ENCODE peak calls at places on chromosome 18, in six cellular contexts. A, U, B, T, H and G are unnamed samples.

GRCh38 chr18:49241852-49242251 is 218.6 kb downstream of the DYM start:
- DNase-seq in B (no peak), T (no peak), U (no peak), H (no peak), A (no peak), G (no peak)

GRCh38 chr18:41126541-41127235 is 828.3 kb upstream of the PIK3C3 start:
- DNase-seq in U (no peak), B (no peak), H (no peak), A (no peak), T (no peak), G (peak)

GRCh38 chr18:37309059-37309458 is 256.5 kb downstream of the CELF4 start:
- DNase-seq in U (no peak), H (peak), B (no peak), A (no peak), T (no peak), G (no peak)

GRCh38 chr18:79600141-79600540 is 79.5 kb upstream of the CTDP1 start:
- DNase-seq in B (no peak), H (no peak), A (no peak), U (no peak), T (no peak), G (no peak)

GRCh38 chr18:23066060-23066459 is 69.2 kb upstream of the CABLES1 start:
- DNase-seq in H (no peak), T (no peak), A (no peak), B (no peak), U (no peak), G (no peak)

GRCh38 chr18:2237706-2238105 is 333.6 kb downstream of the METTL4 start:
- DNase-seq in U (no peak), T (no peak), B (no peak), H (no peak), A (no peak), G (no peak)

GRCh38 chr18:12435867-12436266 is 28.1 kb downstream of the PRELID3A start:
- DNase-seq in B (no peak), T (no peak), U (no peak), A (no peak), H (no peak), G (no peak)

GRCh38 chr18:24463233-24463775 is 2.9 kb downstream of the HRH4 start:
- DNase-seq in U (no peak), T (no peak), H (no peak), A (no peak), B (no peak), G (no peak)

GRCh38 chr18:53864758-53865157 is 359.7 kb downstream of the MBD2 start:
- DNase-seq in H (no peak), B (no peak), T (no peak), U (no peak), A (peak), G (no peak)

GRCh38 chr18:43312891-43313290 is 35.6 kb upstream of the SYT4 start:
- DNase-seq in B (no peak), T (no peak), H (no peak), U (no peak), A (no peak), G (no peak)

GRCh38 chr18:24009651-24010333 is 4.8 kb upstream of the TTC39C start:
- DNase-seq in T (no peak), U (no peak), B (no peak), H (no peak), A (no peak), G (no peak)

GRCh38 chr18:4789506-4789905 is 334.4 kb upstream of the DLGAP1 start:
- DNase-seq in A (no peak), T (no peak), B (no peak), U (no peak), H (no peak), G (no peak)

GRCh38 chr18:22494771-22495170 is 77.1 kb upstream of the CTAGE1 start:
- DNase-seq in B (no peak), H (no peak), T (no peak), A (no peak), U (no peak), G (peak)

GRCh38 chr18:7740815-7741214 is 173.7 kb downstream of the PTPRM start:
- DNase-seq in B (no peak), T (no peak), A (no peak), H (no peak), U (no peak), G (no peak)

DNA sequence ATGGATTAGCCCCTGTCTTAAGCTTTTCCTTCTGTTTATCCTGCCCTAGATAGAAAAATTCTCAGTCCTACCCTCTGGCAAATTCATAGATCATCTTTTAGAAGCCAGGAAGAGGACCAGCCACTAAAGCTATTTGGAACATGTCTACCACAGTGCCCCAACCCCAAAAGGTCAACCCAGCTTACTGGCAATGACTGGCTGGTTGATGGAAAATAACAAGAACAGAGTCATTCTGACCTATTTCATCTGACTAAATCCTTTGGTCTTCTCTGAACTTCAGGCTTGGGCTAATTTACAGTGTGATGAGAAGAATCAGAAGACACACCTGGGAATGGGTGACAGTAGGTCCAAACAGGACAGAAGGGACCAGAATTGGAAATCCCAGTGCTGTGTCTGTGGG is 227.3 kb upstream of the CCDC68 start:
- DNase-seq in A (no peak), U (no peak), T (no peak), H (no peak), B (no peak), G (no peak)
- TF ChIP-seq MAX in A (no peak), U (no peak), T (no peak), H (no peak), B (no peak), G (no peak)

DNA sequence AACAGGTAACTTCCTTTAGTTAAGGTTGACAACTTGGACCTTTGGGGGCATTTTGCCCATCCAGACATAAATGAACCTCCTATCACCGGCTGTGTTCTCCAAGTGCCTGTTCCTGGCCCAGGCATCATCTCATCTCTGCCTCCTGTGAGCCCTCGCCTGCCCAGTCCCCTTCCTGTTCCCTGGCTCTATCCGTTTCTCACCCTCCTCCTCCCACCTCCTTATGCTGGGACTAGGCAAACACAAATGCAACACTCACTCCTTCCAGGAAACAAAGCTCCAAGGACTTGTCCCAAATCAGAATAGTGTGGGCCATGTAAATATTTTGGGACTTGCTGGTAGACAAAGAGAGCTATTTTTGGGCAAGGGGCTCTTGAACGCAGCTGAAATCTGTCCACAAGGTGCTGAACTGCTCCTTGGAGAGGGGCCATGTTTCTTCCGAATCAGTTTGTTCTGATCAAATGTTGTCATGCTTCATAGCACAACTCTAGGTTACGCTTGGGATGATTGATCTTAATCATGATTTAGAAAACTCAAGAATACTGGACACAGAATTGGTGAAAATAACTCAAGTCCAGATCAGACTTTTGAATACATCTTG is 25.3 kb downstream of the MBP start:
- DNase-seq in H (no peak), U (no peak), B (no peak), A (no peak), T (no peak), G (no peak)
- TF ChIP-seq MAX in H (no peak), U (no peak), B (no peak), A (no peak), T (no peak), G (no peak)

GRCh38 chr18:58687871-58688308 is 16.6 kb downstream of the MALT1 start:
- DNase-seq in U (no peak), T (no peak), H (no peak), B (no peak), A (no peak), G (peak)
- TF ChIP-seq MAX in U (no peak), T (no peak), H (no peak), B (no peak), A (no peak), G (no peak)

GRCh38 chr18:28178720-28179119 is 1.8 kb upstream of the CDH2 start:
- DNase-seq in A (no peak), U (no peak), B (no peak), T (no peak), H (no peak), G (peak)

GRCh38 chr18:28176674-28176932 is 327 bp downstream of the CDH2 start:
- DNase-seq in A (no peak), T (peak), H (no peak), B (no peak), U (no peak), G (no peak)

GRCh38 chr18:28177828-28178635 is 1.1 kb upstream of the CDH2 start:
- DNase-seq in B (no peak), H (peak), T (peak), A (peak), U (no peak), G (peak)

GRCh38 chr18:28175930-28176673 is 828 bp downstream of the CDH2 start:
- DNase-seq in A (peak), T (peak), H (no peak), B (no peak), U (no peak), G (peak)

DNA sequence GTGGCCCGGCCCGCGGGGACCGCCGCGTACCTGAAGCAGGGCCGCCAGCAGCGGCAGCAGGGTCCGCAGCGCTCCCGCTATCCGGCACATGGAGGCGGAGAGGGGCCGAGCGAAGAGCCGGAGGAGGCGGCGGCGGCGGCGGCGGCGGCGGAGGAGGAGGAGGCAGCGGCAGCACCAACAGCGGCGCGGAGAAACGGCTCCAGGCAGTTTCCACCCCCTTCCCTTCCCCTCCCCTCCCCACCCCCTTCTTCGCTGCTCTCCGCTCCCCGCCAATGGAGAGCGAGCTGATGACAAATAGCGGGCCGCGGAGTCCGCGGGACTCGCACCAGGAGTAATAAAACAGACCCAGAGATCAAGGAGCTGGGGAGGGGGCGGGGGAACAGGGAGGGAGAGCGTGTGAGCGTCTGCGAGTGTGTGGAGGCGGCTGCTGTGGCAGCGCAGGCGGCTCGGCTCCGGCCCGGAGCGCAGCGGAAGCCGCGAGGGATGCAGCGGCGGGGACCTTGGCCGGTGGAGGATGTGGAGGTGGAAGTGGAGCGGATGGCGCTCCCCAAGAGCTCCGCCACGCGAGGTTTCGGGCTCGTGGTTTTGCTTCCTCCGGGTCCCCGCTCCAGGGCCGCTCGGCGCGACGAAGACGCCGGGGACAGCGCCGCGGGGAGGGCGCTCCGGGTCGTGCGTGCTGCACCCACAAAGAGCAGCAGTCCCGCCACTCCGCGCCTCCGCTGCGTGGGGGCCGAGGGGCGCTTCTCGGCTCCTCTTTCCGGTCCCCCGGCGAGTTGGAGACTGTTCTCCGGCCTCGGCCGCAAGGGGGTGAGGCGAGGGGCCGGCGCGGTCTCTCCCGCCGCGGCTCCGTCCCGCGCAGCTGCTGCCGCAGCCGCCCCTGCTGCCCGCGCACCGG is at the start of gene CDH2:
- DNase-seq in A (peak), B (no peak), T (peak), U (peak), H (peak), G (peak)
- TF ChIP-seq MAX in A (peak), B (no peak), T (no peak), U (peak), H (no peak), G (no peak)

GRCh38 chr18:38350141-38350540 is 784.5 kb upstream of the CELF4 start:
- DNase-seq in T (no peak), A (no peak), U (no peak), B (no peak), H (no peak), G (no peak)

GRCh38 chr18:38353149-38353548 is 787.6 kb upstream of the CELF4 start:
- DNase-seq in U (no peak), B (no peak), T (no peak), A (no peak), H (no peak), G (no peak)
- TF ChIP-seq MAX in U (no peak), B (no peak), T (no peak), A (no peak), H (no peak), G (no peak)

GRCh38 chr18:48230459-48231113 is 178.6 kb downstream of the ZBTB7C start:
- DNase-seq in H (peak), A (peak), T (peak), B (peak), U (peak), G (peak)
- TF ChIP-seq MAX in H (no peak), A (no peak), T (no peak), B (no peak), U (peak), G (no peak)

GRCh38 chr18:63679820-63680606 is 18.3 kb upstream of the SERPINB3 start:
- DNase-seq in A (no peak), H (no peak), B (no peak), U (no peak), T (no peak), G (no peak)

GRCh38 chr18:63681449-63682381 is 20.0 kb upstream of the SERPINB3 start:
- DNase-seq in U (no peak), A (no peak), T (no peak), B (no peak), H (peak), G (no peak)

GRCh38 chr18:63676526-63676925 is 14.8 kb upstream of the SERPINB3 start:
- DNase-seq in H (no peak), B (peak), T (peak), A (no peak), U (no peak), G (no peak)

GRCh38 chr18:63676927-63677326 is 15.2 kb upstream of the SERPINB3 start:
- DNase-seq in U (no peak), T (no peak), B (no peak), H (no peak), A (no peak), G (no peak)

DNA sequence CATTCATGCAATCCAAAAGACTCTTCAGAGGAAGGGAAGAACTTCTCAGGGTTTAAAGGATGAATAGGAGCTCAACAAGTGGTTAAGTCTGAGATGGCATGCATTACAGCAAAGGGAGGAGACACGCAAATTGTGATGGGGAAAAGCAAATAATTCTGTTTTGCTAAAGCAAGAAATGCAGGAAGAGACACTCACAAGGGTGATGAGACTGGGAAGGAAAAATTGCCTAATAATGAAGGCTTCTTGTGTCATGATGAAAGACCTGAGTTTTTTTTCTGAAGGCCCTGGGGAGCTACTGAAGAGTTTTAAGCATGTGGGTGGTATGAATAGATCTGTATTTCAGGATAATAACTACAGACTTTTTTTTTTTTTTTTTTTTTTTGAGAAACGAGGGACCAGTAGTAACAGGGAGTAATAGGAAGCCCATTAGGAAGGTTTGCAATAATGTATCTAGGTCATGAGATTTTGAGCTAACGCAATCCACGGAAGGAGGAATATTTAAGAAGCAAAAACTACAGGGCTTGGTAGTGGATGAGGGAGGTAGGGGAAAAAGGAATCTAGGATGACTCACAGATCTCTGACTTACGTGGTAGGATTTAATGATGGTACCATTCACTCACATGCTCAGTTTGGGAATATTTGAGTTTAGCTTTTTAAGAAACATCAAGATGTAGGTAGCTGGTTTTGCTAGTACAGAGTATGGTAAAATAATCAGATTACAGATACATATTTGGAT is 16.0 kb upstream of the SERPINB3 start:
- DNase-seq in B (no peak), U (no peak), A (no peak), H (no peak), T (no peak), G (no peak)
- TF ChIP-seq MAX in B (no peak), U (no peak), A (no peak), H (no peak), T (no peak), G (no peak)

GRCh38 chr18:6205706-6206105 is 209.0 kb downstream of the L3MBTL4 start:
- DNase-seq in B (no peak), A (no peak), H (no peak), U (no peak), T (no peak), G (no peak)

GRCh38 chr18:6211174-6211504 is 203.6 kb downstream of the L3MBTL4 start:
- DNase-seq in U (no peak), H (no peak), A (no peak), B (no peak), T (no peak), G (no peak)

GRCh38 chr18:6207941-6208340 is 206.8 kb downstream of the L3MBTL4 start:
- DNase-seq in H (no peak), T (no peak), B (no peak), U (no peak), A (no peak), G (no peak)

GRCh38 chr18:6207119-6207518 is 207.6 kb downstream of the L3MBTL4 start:
- DNase-seq in T (no peak), U (no peak), B (no peak), A (no peak), H (no peak), G (no peak)

GRCh38 chr18:6210349-6211173 is 204.2 kb downstream of the L3MBTL4 start:
- DNase-seq in H (peak), B (no peak), T (no peak), U (no peak), A (no peak), G (no peak)
- TF ChIP-seq MAX in H (no peak), B (no peak), T (no peak), U (no peak), A (no peak), G (no peak)

GRCh38 chr18:62585274-62586147 is 62.7 kb downstream of the ZCCHC2 start:
- DNase-seq in T (no peak), U (no peak), H (no peak), B (no peak), A (no peak), G (no peak)
- TF ChIP-seq MAX in T (no peak), U (no peak), H (no peak), B (no peak), A (no peak), G (no peak)

GRCh38 chr18:56493531-56493930 is 144.9 kb downstream of the TXNL1 start:
- DNase-seq in T (no peak), B (no peak), A (no peak), U (no peak), H (no peak), G (no peak)

GRCh38 chr18:56488739-56489138 is 149.7 kb downstream of the TXNL1 start:
- DNase-seq in A (no peak), T (no peak), H (no peak), B (no peak), U (no peak), G (no peak)

GRCh38 chr18:56490942-56491341 is 147.4 kb downstream of the TXNL1 start:
- DNase-seq in T (no peak), U (no peak), B (no peak), H (no peak), A (no peak), G (no peak)

GRCh38 chr18:56489901-56490300 is 148.5 kb downstream of the TXNL1 start:
- DNase-seq in H (no peak), T (no peak), B (no peak), A (no peak), U (no peak), G (no peak)

DNA sequence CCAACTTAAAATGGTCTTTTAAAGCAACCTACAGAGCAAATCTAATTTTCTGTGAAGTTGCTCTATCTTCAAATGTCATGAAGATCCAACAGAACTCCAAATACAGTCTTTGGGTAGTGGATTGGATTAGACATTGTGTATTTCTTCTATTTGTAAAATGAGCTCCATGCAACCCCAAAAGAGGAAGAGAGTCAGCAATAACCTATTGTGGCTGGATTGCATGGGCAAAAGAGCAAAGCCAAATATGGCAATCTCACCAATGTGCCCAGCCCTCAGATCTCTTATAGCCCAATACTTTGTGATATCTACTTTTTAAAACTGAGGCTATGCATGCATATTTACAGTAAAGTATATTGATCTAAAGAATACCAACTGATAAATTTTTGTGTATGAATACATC is 146.3 kb downstream of the TXNL1 start:
- DNase-seq in U (no peak), B (no peak), H (no peak), A (no peak), T (no peak), G (no peak)
- TF ChIP-seq MAX in U (no peak), B (no peak), H (no peak), A (no peak), T (no peak), G (no peak)